ENCODE peak calls at places on chromosomes 5 and 9, in ten cellular contexts. Z is ovary, H is upper lobe of right lung, N is GM12878, T is IMR-90, P is transverse colon, V is tibial artery, Y is K562, M is fibroblast of lung, O is suprapubic skin. S is an unnamed sample.

GRCh38 chr9:34999576-34999975 is 10.0 kb downstream of the DNAJB5 start:
- DNase-seq in Z (no peak), H (no peak), N (no peak), T (no peak), P (no peak), V (no peak), Y (peak), M (no peak), O (no peak), S (no peak)

GRCh38 chr5:103891151-103891550 is 328.6 kb upstream of the NUDT12 start:
- DNase-seq in Z (no peak), H (no peak), N (no peak), T (no peak), P (no peak), V (no peak), Y (no peak), M (peak), O (no peak), S (no peak)

GRCh38 chr9:135797507-135798302 is 95.7 kb downstream of the KCNT1 start:
- DNase-seq in Z (peak), H (no peak), N (no peak), T (peak), P (no peak), V (peak), Y (peak), M (peak), O (no peak), S (peak)

GRCh38 chr5:67073045-67073444 is 123.6 kb downstream of the CD180 start:
- DNase-seq in Z (no peak), H (no peak), N (no peak), T (no peak), P (no peak), V (no peak), Y (no peak), M (no peak), O (no peak), S (no peak)

GRCh38 chr5:112219000-112219399 is 200.1 kb downstream of the EPB41L4A start:
- DNase-seq in Z (no peak), H (no peak), N (no peak), T (no peak), P (no peak), V (no peak), Y (no peak), M (no peak), O (no peak), S (no peak)

GRCh38 chr5:82549263-82549662 is 271.1 kb upstream of the RPS23 start:
- DNase-seq in Z (no peak), H (no peak), N (no peak), T (no peak), P (no peak), V (no peak), Y (no peak), M (peak), O (no peak), S (peak)

GRCh38 chr5:138444774-138445546 is 6.1 kb downstream of the REEP2 start:
- DNase-seq in Z (no peak), H (peak), N (no peak), T (no peak), P (no peak), V (peak), Y (no peak), M (no peak), O (peak), S (no peak)

GRCh38 chr5:168962323-168962722 is 338.6 kb downstream of the SLIT3 start:
- DNase-seq in Z (no peak), H (no peak), N (no peak), T (no peak), P (no peak), V (no peak), Y (no peak), M (peak), O (no peak), S (no peak)

GRCh38 chr9:118643118-118643517 is 726.1 kb downstream of the BRINP1 start:
- DNase-seq in Z (no peak), H (peak), N (no peak), T (no peak), P (no peak), V (peak), Y (no peak), M (peak), O (no peak), S (peak)

GRCh38 chr9:97856857-97857602 is 4.0 kb downstream of the FOXE1 start:
- DNase-seq in Z (no peak), H (no peak), N (no peak), T (no peak), P (no peak), V (no peak), Y (no peak), M (no peak), O (no peak), S (no peak)

GRCh38 chr9:95511232-95511951 is 5.4 kb downstream of the PTCH1 start:
- DNase-seq in Z (no peak), H (no peak), N (no peak), T (peak), P (peak), V (peak), Y (no peak), M (peak), O (peak), S (peak)

GRCh38 chr5:84080908-84081307 is 303.8 kb downstream of the EDIL3 start:
- DNase-seq in Z (no peak), H (no peak), N (no peak), T (no peak), P (no peak), V (no peak), Y (no peak), M (no peak), O (no peak), S (no peak)

GRCh38 chr5:55547792-55548191 is 13.0 kb upstream of the PLPP1 start:
- DNase-seq in Z (no peak), H (no peak), N (no peak), T (no peak), P (no peak), V (no peak), Y (no peak), M (no peak), O (no peak), S (no peak)

GRCh38 chr5:132961887-132962286 is 1.5 kb downstream of the AFF4 start:
- DNase-seq in Z (no peak), H (no peak), N (no peak), T (peak), P (no peak), V (no peak), Y (no peak), M (peak), O (no peak), S (peak)

GRCh38 chr5:1212271-1212670 is 10.9 kb downstream of the SLC6A19 start:
- DNase-seq in Z (no peak), H (no peak), N (no peak), T (no peak), P (no peak), V (no peak), Y (no peak), M (no peak), O (no peak), S (no peak)

GRCh38 chr5:92163906-92164305 is 780.8 kb upstream of the ARRDC3 start:
- DNase-seq in Z (no peak), H (no peak), N (no peak), T (no peak), P (no peak), V (no peak), Y (no peak), M (no peak), O (no peak), S (no peak)

GRCh38 chr9:128902351-128903078 is 18.3 kb upstream of the PHYHD1 start:
- DNase-seq in Z (no peak), H (no peak), N (no peak), T (no peak), P (peak), V (peak), Y (no peak), M (no peak), O (no peak), S (no peak)

GRCh38 chr9:89154651-89155336 is 23.8 kb downstream of the SHC3 start:
- DNase-seq in Z (no peak), H (no peak), N (no peak), T (peak), P (no peak), V (no peak), Y (no peak), M (peak), O (no peak), S (peak)

GRCh38 chr5:52789378-52789777 is 1.7 kb downstream of the ITGA1 start:
- DNase-seq in Z (no peak), H (no peak), N (no peak), T (no peak), P (no peak), V (no peak), Y (no peak), M (no peak), O (no peak), S (no peak)

GRCh38 chr9:90726215-90726614 is 75.4 kb upstream of the SYK start:
- DNase-seq in Z (no peak), H (no peak), N (no peak), T (no peak), P (no peak), V (no peak), Y (no peak), M (no peak), O (no peak), S (no peak)

GRCh38 chr5:172855597-172856292 is 21.7 kb downstream of the ERGIC1 start:
- DNase-seq in Z (peak), H (peak), N (no peak), T (no peak), P (no peak), V (peak), Y (no peak), M (peak), O (no peak), S (no peak)

GRCh38 chr5:3837544-3837943 is 241.9 kb downstream of the IRX1 start:
- DNase-seq in Z (no peak), H (no peak), N (no peak), T (no peak), P (no peak), V (no peak), Y (no peak), M (no peak), O (no peak), S (no peak)

GRCh38 chr5:10469253-10470030 is 27.8 kb downstream of the ROPN1L start:
- DNase-seq in Z (no peak), H (no peak), N (no peak), T (peak), P (no peak), V (no peak), Y (no peak), M (peak), O (no peak), S (no peak)

GRCh38 chr5:26757941-26758340 is 280.4 kb downstream of the CDH9 start:
- DNase-seq in Z (no peak), H (no peak), N (no peak), T (no peak), P (no peak), V (no peak), Y (no peak), M (no peak), O (no peak), S (no peak)

GRCh38 chr5:146048994-146049703 is 56.2 kb downstream of the PLAC8L1 start:
- DNase-seq in Z (no peak), H (no peak), N (no peak), T (peak), P (peak), V (no peak), Y (peak), M (peak), O (no peak), S (peak)

GRCh38 chr9:131447148-131447547 is 53.3 kb downstream of the PRRC2B start:
- DNase-seq in Z (peak), H (no peak), N (no peak), T (no peak), P (no peak), V (peak), Y (no peak), M (peak), O (no peak), S (no peak)

GRCh38 chr9:125626187-125626586 is 80.8 kb downstream of the MAPKAP1 start:
- DNase-seq in Z (no peak), H (no peak), N (no peak), T (peak), P (no peak), V (no peak), Y (peak), M (peak), O (no peak), S (no peak)

GRCh38 chr9:90070056-90070455 is 465.2 kb downstream of the GADD45G start:
- DNase-seq in Z (no peak), H (no peak), N (no peak), T (no peak), P (no peak), V (no peak), Y (no peak), M (no peak), O (no peak), S (no peak)

GRCh38 chr5:168132186-168132585 is 159.3 kb upstream of the WWC1 start:
- DNase-seq in Z (no peak), H (no peak), N (no peak), T (peak), P (no peak), V (no peak), Y (no peak), M (peak), O (no peak), S (no peak)

GRCh38 chr5:6636293-6636692 is 3.1 kb downstream of the SRD5A1 start:
- DNase-seq in Z (no peak), H (peak), N (no peak), T (no peak), P (no peak), V (no peak), Y (no peak), M (no peak), O (no peak), S (no peak)

GRCh38 chr5:122500245-122501086 is 188.4 kb downstream of the SNCAIP start:
- DNase-seq in Z (no peak), H (no peak), N (no peak), T (peak), P (no peak), V (peak), Y (peak), M (peak), O (no peak), S (peak)

GRCh38 chr9:2055203-2055658 is 40.1 kb downstream of the SMARCA2 start:
- DNase-seq in Z (no peak), H (no peak), N (peak), T (peak), P (no peak), V (no peak), Y (no peak), M (peak), O (no peak), S (peak)

GRCh38 chr5:2758632-2759031 is 7.2 kb upstream of the IRX2 start:
- DNase-seq in Z (no peak), H (no peak), N (no peak), T (no peak), P (no peak), V (peak), Y (no peak), M (no peak), O (no peak), S (no peak)

GRCh38 chr9:135602789-135603481 is 36.4 kb downstream of the GLT6D1 start:
- DNase-seq in Z (no peak), H (peak), N (no peak), T (peak), P (peak), V (peak), Y (peak), M (peak), O (peak), S (peak)

DNA sequence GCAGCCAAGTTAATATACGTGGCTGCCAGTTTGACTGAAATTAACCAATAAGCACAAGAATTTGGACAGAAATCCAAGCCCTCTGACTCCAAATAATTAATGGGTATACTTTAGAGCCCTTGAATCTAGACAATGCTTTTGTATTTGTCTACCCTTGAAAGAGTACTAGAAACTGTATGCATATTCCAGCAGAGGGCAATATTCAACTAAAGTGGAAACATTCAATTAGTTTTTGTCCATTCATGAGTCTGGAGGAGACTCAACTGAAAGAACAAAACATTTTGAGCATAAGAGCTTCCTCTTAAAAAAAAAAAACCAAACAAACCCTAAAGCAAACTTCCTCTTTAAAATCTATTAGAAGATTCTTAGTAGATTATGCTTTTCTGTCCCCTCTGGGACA is 157.8 kb downstream of the ARHGEF28 start:
- DNase-seq in Z (no peak), H (no peak), N (no peak), T (peak), P (no peak), V (no peak), Y (no peak), M (peak), O (no peak), S (peak)
- TF ChIP-seq CTCF in Z (no peak), H (peak), N (peak), T (peak), P (no peak), V (no peak), Y (no peak), M (peak), O (no peak), S (peak)

GRCh38 chr9:120841930-120842684 is 615 bp downstream of the PSMD5 start:
- DNase-seq in Z (no peak), H (no peak), N (no peak), T (peak), P (peak), V (no peak), Y (no peak), M (peak), O (peak), S (peak)

GRCh38 chr9:120839146-120839545 is 3.6 kb downstream of the PSMD5 start:
- DNase-seq in Z (no peak), H (no peak), N (no peak), T (peak), P (no peak), V (no peak), Y (no peak), M (peak), O (no peak), S (peak)

GRCh38 chr9:120846251-120846869 is 3.6 kb upstream of the PSMD5 start:
- DNase-seq in Z (no peak), H (no peak), N (no peak), T (no peak), P (no peak), V (no peak), Y (no peak), M (no peak), O (no peak), S (no peak)

GRCh38 chr9:120845255-120845654 is 2.5 kb upstream of the PSMD5 start:
- DNase-seq in Z (no peak), H (no peak), N (no peak), T (peak), P (no peak), V (no peak), Y (no peak), M (no peak), O (no peak), S (no peak)

DNA sequence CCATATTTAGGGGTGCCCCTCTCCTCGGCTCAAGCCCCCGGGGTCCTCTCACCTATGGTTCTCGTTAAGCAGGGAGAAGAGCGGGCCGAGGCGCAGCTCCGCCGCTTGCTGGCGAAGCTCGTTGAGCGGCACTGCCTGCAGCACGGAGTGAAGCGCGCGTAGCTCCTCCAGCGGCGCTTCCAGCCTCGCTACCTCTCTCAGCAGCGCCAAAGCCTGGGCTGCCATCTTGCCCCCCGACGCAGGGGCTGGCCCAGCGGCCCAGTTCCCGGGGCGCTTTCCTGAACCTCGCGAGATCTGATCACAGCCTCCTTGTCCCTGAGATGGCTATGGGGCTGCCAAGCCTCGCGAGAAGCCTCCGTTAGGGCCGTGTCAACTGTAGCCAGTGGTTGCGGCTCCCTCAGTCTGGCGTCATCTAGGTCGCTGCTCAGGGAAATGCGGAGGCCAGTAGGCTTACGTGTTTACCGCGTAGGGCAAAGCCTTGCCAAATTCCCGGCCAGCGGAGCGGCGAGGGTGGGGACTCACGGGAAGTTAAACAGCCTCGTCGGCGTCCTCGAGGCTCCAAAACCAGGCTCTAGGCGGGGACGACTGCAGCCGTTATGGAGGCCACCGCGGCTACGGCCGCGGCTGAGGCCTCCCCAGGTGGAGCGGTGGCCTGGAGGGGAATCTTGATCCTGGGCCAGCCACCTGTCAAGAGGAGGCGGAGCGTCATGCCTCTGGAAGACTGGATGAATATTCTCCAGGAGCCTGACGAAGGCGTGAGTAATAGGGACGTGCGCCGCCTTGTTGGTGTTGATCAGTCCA is at the start of gene PSMD5:
- DNase-seq in Z (peak), H (peak), N (peak), T (peak), P (peak), V (peak), Y (peak), M (peak), O (peak), S (peak)
- H3K4me3 ChIP-seq in Z (peak), H (peak), N (peak), T (peak), P (peak), V (peak), Y (peak), M (peak), O (peak), S (peak)

GRCh38 chr5:57171818-57172465 is 1.9 kb upstream of the GPBP1 start:
- DNase-seq in Z (peak), H (peak), N (no peak), T (peak), P (peak), V (no peak), Y (no peak), M (peak), O (no peak), S (no peak)
- H3K27ac ChIP-seq in Z (peak), H (peak), N (peak), T (no peak), P (peak), V (peak), Y (no peak), M (no peak), O (peak), S (no peak)

DNA sequence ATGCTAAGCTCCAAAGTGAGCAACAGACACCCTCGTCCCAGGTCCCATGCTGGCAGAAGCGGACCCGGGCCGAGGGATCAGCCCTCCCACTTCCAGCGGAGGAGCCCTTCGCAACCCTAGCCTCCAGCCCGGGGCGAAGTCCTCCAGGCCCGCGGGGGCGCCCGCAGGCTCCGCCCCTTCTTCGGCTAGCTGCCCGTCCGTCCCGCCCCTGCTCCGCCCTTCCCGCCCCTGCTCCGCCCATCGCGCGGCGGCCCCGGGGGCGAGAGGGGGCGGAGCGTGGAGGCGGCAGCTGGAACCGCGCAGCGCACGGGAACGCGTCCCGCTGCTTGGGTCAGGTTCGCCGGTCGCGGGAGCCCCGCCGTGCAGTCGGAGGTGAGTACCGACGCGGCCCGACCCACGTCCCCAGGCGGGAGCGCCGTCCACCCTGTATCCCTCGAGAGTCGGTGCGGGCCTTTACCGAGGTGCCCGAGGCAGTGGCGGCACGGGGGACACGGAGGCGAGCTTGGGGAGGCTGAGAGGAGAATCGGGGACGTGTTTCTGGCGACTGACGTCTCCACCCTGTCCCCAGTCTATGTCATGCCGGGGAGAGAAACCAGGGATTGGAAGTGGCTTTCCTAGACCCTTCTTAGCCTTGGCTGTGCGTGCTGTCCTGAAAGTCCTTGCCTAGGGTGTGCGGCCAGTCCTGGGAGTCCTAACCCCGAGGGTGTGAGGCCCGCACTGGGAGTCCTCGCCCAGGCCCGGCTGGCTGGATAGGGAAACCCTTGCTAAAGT is at the start of gene ACO1:
- DNase-seq in Z (peak), H (peak), N (peak), T (peak), P (peak), V (peak), Y (peak), M (peak), O (peak), S (peak)
- TF ChIP-seq CTCF in Z (no peak), H (no peak), N (peak), T (no peak), P (no peak), V (peak), Y (no peak), M (no peak), O (no peak), S (no peak)

DNA sequence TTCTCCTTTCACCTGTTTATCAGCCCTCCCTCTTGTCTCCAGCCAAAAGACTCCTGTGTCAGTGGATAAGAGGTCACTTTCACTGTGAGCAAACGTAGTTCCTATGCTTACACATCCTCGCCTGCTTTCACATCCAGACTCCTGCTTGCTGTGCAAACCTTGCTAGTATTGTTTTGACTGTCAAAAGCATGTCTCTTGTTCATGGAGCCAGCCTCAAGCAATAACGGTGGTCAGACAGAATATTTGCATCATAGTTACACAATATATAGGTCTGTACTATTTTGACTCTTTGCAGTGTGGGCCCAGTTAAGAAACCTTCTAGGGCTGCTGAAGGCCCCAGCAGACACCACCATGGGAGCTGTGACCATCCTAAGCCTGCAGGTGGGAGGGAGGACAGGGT is 420.0 kb downstream of the SEMA5A start:
- DNase-seq in Z (no peak), H (no peak), N (peak), T (no peak), P (no peak), V (no peak), Y (no peak), M (no peak), O (no peak), S (no peak)
- H3K4me3 ChIP-seq in Z (no peak), H (no peak), N (no peak), T (no peak), P (no peak), V (no peak), Y (no peak), M (no peak), O (no peak), S (no peak)

S was measured in cardiac muscle cell.